ENCODE peak calls at places on chromosomes 5 and 9, in nine cellular contexts. One of them, this sample, is unnamed.

GRCh38 chr5:112109331-112109993 is 309.6 kb downstream of the EPB41L4A start:
- DNase-seq in Right ventricle myocardium superior: peak
- DNase-seq in amygdala: no peak
- DNase-seq in cardiac fibroblast: peak
- DNase-seq in activated naive CD4-positive, alpha-beta T cell treated with Interleukin-2 at 50 U/mL for 16 hours: no peak
- DNase-seq in lung microvascular endothelial cell: no peak
- DNase-seq in right atrium auricular region: no peak
- DNase-seq in omental fat pad: no peak
- DNase-seq in T47D: peak
- DNase-seq in this sample: peak

GRCh38 chr9:121888438-121888775 is 204.7 kb downstream of the TTLL11 start:
- DNase-seq in Right ventricle myocardium superior: no peak
- DNase-seq in amygdala: no peak
- DNase-seq in cardiac fibroblast: peak
- DNase-seq in activated naive CD4-positive, alpha-beta T cell treated with Interleukin-2 at 50 U/mL for 16 hours: no peak
- DNase-seq in lung microvascular endothelial cell: peak
- DNase-seq in right atrium auricular region: peak
- DNase-seq in omental fat pad: no peak
- DNase-seq in T47D: no peak
- DNase-seq in this sample: peak

GRCh38 chr9:111975709-111976108 is 79.1 kb downstream of the UGCG start:
- DNase-seq in Right ventricle myocardium superior: peak
- DNase-seq in amygdala: no peak
- DNase-seq in cardiac fibroblast: no peak
- DNase-seq in activated naive CD4-positive, alpha-beta T cell treated with Interleukin-2 at 50 U/mL for 16 hours: no peak
- DNase-seq in lung microvascular endothelial cell: no peak
- DNase-seq in right atrium auricular region: no peak
- DNase-seq in omental fat pad: no peak
- DNase-seq in T47D: peak
- DNase-seq in this sample: no peak

GRCh38 chr5:116084231-116084630 is 594 bp upstream of the COMMD10 start:
- DNase-seq in Right ventricle myocardium superior: peak
- DNase-seq in amygdala: peak
- DNase-seq in cardiac fibroblast: peak
- DNase-seq in activated naive CD4-positive, alpha-beta T cell treated with Interleukin-2 at 50 U/mL for 16 hours: peak
- DNase-seq in lung microvascular endothelial cell: peak
- DNase-seq in right atrium auricular region: no peak
- DNase-seq in omental fat pad: no peak
- DNase-seq in T47D: peak
- DNase-seq in this sample: no peak

GRCh38 chr9:108443278-108443633 is 412.5 kb downstream of the ACTL7B start:
- DNase-seq in Right ventricle myocardium superior: no peak
- DNase-seq in amygdala: no peak
- DNase-seq in cardiac fibroblast: no peak
- DNase-seq in activated naive CD4-positive, alpha-beta T cell treated with Interleukin-2 at 50 U/mL for 16 hours: no peak
- DNase-seq in lung microvascular endothelial cell: no peak
- DNase-seq in right atrium auricular region: no peak
- DNase-seq in omental fat pad: no peak
- DNase-seq in T47D: no peak
- DNase-seq in this sample: no peak

GRCh38 chr5:103915081-103915480 is 352.5 kb upstream of the NUDT12 start:
- DNase-seq in Right ventricle myocardium superior: no peak
- DNase-seq in amygdala: no peak
- DNase-seq in cardiac fibroblast: no peak
- DNase-seq in activated naive CD4-positive, alpha-beta T cell treated with Interleukin-2 at 50 U/mL for 16 hours: no peak
- DNase-seq in lung microvascular endothelial cell: no peak
- DNase-seq in right atrium auricular region: no peak
- DNase-seq in omental fat pad: no peak
- DNase-seq in T47D: no peak
- DNase-seq in this sample: no peak

GRCh38 chr9:126838895-126839294 is 21.5 kb upstream of the ZBTB34 start:
- DNase-seq in Right ventricle myocardium superior: no peak
- DNase-seq in amygdala: peak
- DNase-seq in cardiac fibroblast: no peak
- DNase-seq in activated naive CD4-positive, alpha-beta T cell treated with Interleukin-2 at 50 U/mL for 16 hours: no peak
- DNase-seq in lung microvascular endothelial cell: no peak
- DNase-seq in right atrium auricular region: peak
- DNase-seq in omental fat pad: no peak
- DNase-seq in T47D: no peak
- DNase-seq in this sample: no peak

GRCh38 chr5:83430130-83431010 is 41.2 kb upstream of the VCAN start:
- DNase-seq in Right ventricle myocardium superior: peak
- DNase-seq in amygdala: peak
- DNase-seq in cardiac fibroblast: peak
- DNase-seq in activated naive CD4-positive, alpha-beta T cell treated with Interleukin-2 at 50 U/mL for 16 hours: peak
- DNase-seq in lung microvascular endothelial cell: peak
- DNase-seq in right atrium auricular region: peak
- DNase-seq in omental fat pad: no peak
- DNase-seq in T47D: peak
- DNase-seq in this sample: no peak

GRCh38 chr5:38317887-38318286 is 59.5 kb downstream of the EGFLAM start:
- DNase-seq in Right ventricle myocardium superior: no peak
- DNase-seq in amygdala: no peak
- DNase-seq in cardiac fibroblast: no peak
- DNase-seq in activated naive CD4-positive, alpha-beta T cell treated with Interleukin-2 at 50 U/mL for 16 hours: no peak
- DNase-seq in lung microvascular endothelial cell: no peak
- DNase-seq in right atrium auricular region: no peak
- DNase-seq in omental fat pad: no peak
- DNase-seq in T47D: peak
- DNase-seq in this sample: no peak

GRCh38 chr5:133760532-133760931 is 148.2 kb upstream of the FSTL4 start:
- DNase-seq in Right ventricle myocardium superior: no peak
- DNase-seq in amygdala: no peak
- DNase-seq in cardiac fibroblast: no peak
- DNase-seq in activated naive CD4-positive, alpha-beta T cell treated with Interleukin-2 at 50 U/mL for 16 hours: no peak
- DNase-seq in lung microvascular endothelial cell: no peak
- DNase-seq in right atrium auricular region: no peak
- DNase-seq in omental fat pad: no peak
- DNase-seq in T47D: no peak
- DNase-seq in this sample: no peak

GRCh38 chr5:157890825-157891587 is 32.1 kb upstream of the CLINT1 start:
- DNase-seq in Right ventricle myocardium superior: no peak
- DNase-seq in amygdala: no peak
- DNase-seq in cardiac fibroblast: no peak
- DNase-seq in activated naive CD4-positive, alpha-beta T cell treated with Interleukin-2 at 50 U/mL for 16 hours: no peak
- DNase-seq in lung microvascular endothelial cell: no peak
- DNase-seq in right atrium auricular region: no peak
- DNase-seq in omental fat pad: no peak
- DNase-seq in T47D: peak
- DNase-seq in this sample: no peak

This sample was measured in skeletal muscle cell.